ENCODE peak calls at places on chromosomes 3 and 15, in ten cellular contexts. One of them, this sample, is unnamed.

GRCh38 chr15:90078965-90079364 is 23.3 kb downstream of the IDH2 start:
- DNase-seq in heart left ventricle: no peak
- DNase-seq in choroid plexus epithelial cell: peak
- DNase-seq in ELR: no peak
- DNase-seq in HCEC 1CT: no peak
- DNase-seq in cardiac fibroblast: no peak
- DNase-seq in activated CD4-positive, alpha-beta T cell treated with anti-CD3 and anti-CD28 coated beads, Interleukin-2, amount 50 U/mL, for 48 hours: no peak
- DNase-seq in MCF 10A: no peak
- DNase-seq in GM13976: no peak
- DNase-seq in NCI-H774: no peak
- DNase-seq in this sample: no peak

GRCh38 chr15:58460108-58460507 is 28.3 kb downstream of the LIPC start:
- DNase-seq in GM13976: no peak
- DNase-seq in MCF 10A: no peak
- DNase-seq in heart left ventricle: no peak
- DNase-seq in choroid plexus epithelial cell: no peak
- DNase-seq in cardiac fibroblast: no peak
- DNase-seq in activated CD4-positive, alpha-beta T cell treated with anti-CD3 and anti-CD28 coated beads, Interleukin-2, amount 50 U/mL, for 48 hours: no peak
- DNase-seq in ELR: no peak
- DNase-seq in NCI-H774: no peak
- DNase-seq in HCEC 1CT: no peak
- DNase-seq in this sample: no peak

GRCh38 chr3:114764056-114764492 is 383.0 kb downstream of the ZBTB20 start:
- DNase-seq in MCF 10A: no peak
- DNase-seq in GM13976: no peak
- DNase-seq in NCI-H774: no peak
- DNase-seq in HCEC 1CT: peak
- DNase-seq in choroid plexus epithelial cell: peak
- DNase-seq in ELR: peak
- DNase-seq in cardiac fibroblast: peak
- DNase-seq in heart left ventricle: no peak
- DNase-seq in activated CD4-positive, alpha-beta T cell treated with anti-CD3 and anti-CD28 coated beads, Interleukin-2, amount 50 U/mL, for 48 hours: no peak
- DNase-seq in this sample: no peak

GRCh38 chr3:75329713-75330112 is 334.4 kb upstream of the FRG2C start:
- DNase-seq in activated CD4-positive, alpha-beta T cell treated with anti-CD3 and anti-CD28 coated beads, Interleukin-2, amount 50 U/mL, for 48 hours: no peak
- DNase-seq in heart left ventricle: no peak
- DNase-seq in GM13976: no peak
- DNase-seq in MCF 10A: no peak
- DNase-seq in ELR: no peak
- DNase-seq in cardiac fibroblast: no peak
- DNase-seq in choroid plexus epithelial cell: no peak
- DNase-seq in HCEC 1CT: no peak
- DNase-seq in NCI-H774: no peak
- DNase-seq in this sample: no peak

GRCh38 chr15:45646220-45646619 is 11.4 kb downstream of the SQOR start:
- DNase-seq in activated CD4-positive, alpha-beta T cell treated with anti-CD3 and anti-CD28 coated beads, Interleukin-2, amount 50 U/mL, for 48 hours: peak
- DNase-seq in choroid plexus epithelial cell: peak
- DNase-seq in cardiac fibroblast: peak
- DNase-seq in HCEC 1CT: peak
- DNase-seq in GM13976: no peak
- DNase-seq in MCF 10A: no peak
- DNase-seq in NCI-H774: no peak
- DNase-seq in heart left ventricle: no peak
- DNase-seq in ELR: peak
- DNase-seq in this sample: no peak

GRCh38 chr15:95287774-95288173 is 1042.7 kb upstream of the NR2F2 start:
- DNase-seq in HCEC 1CT: peak
- DNase-seq in NCI-H774: no peak
- DNase-seq in cardiac fibroblast: no peak
- DNase-seq in ELR: no peak
- DNase-seq in choroid plexus epithelial cell: peak
- DNase-seq in MCF 10A: no peak
- DNase-seq in activated CD4-positive, alpha-beta T cell treated with anti-CD3 and anti-CD28 coated beads, Interleukin-2, amount 50 U/mL, for 48 hours: no peak
- DNase-seq in GM13976: no peak
- DNase-seq in heart left ventricle: no peak
- DNase-seq in this sample: no peak

GRCh38 chr3:186164696-186165095 is 55.8 kb upstream of the ETV5 start:
- DNase-seq in cardiac fibroblast: no peak
- DNase-seq in MCF 10A: no peak
- DNase-seq in HCEC 1CT: no peak
- DNase-seq in ELR: no peak
- DNase-seq in GM13976: no peak
- DNase-seq in NCI-H774: no peak
- DNase-seq in choroid plexus epithelial cell: no peak
- DNase-seq in heart left ventricle: no peak
- DNase-seq in activated CD4-positive, alpha-beta T cell treated with anti-CD3 and anti-CD28 coated beads, Interleukin-2, amount 50 U/mL, for 48 hours: no peak
- DNase-seq in this sample: no peak

GRCh38 chr15:71780349-71780976 is 29.9 kb upstream of the NR2E3 start:
- DNase-seq in GM13976: peak
- DNase-seq in heart left ventricle: no peak
- DNase-seq in ELR: peak
- DNase-seq in NCI-H774: peak
- DNase-seq in MCF 10A: peak
- DNase-seq in HCEC 1CT: peak
- DNase-seq in choroid plexus epithelial cell: peak
- DNase-seq in activated CD4-positive, alpha-beta T cell treated with anti-CD3 and anti-CD28 coated beads, Interleukin-2, amount 50 U/mL, for 48 hours: peak
- DNase-seq in cardiac fibroblast: peak
- DNase-seq in this sample: peak

GRCh38 chr3:178318957-178319528 is 217.2 kb upstream of the KCNMB2 start:
- DNase-seq in GM13976: no peak
- DNase-seq in HCEC 1CT: no peak
- DNase-seq in cardiac fibroblast: no peak
- DNase-seq in ELR: no peak
- DNase-seq in heart left ventricle: no peak
- DNase-seq in MCF 10A: no peak
- DNase-seq in NCI-H774: no peak
- DNase-seq in choroid plexus epithelial cell: peak
- DNase-seq in activated CD4-positive, alpha-beta T cell treated with anti-CD3 and anti-CD28 coated beads, Interleukin-2, amount 50 U/mL, for 48 hours: no peak
- DNase-seq in this sample: no peak

GRCh38 chr3:100893108-100893507 is 100.1 kb downstream of the ABI3BP start:
- DNase-seq in HCEC 1CT: no peak
- DNase-seq in GM13976: no peak
- DNase-seq in MCF 10A: no peak
- DNase-seq in heart left ventricle: peak
- DNase-seq in choroid plexus epithelial cell: peak
- DNase-seq in NCI-H774: no peak
- DNase-seq in ELR: no peak
- DNase-seq in activated CD4-positive, alpha-beta T cell treated with anti-CD3 and anti-CD28 coated beads, Interleukin-2, amount 50 U/mL, for 48 hours: no peak
- DNase-seq in cardiac fibroblast: no peak
- DNase-seq in this sample: no peak

GRCh38 chr15:45529613-45530012 is 7.1 kb upstream of the SLC30A4 start:
- DNase-seq in cardiac fibroblast: no peak
- DNase-seq in choroid plexus epithelial cell: no peak
- DNase-seq in ELR: no peak
- DNase-seq in NCI-H774: no peak
- DNase-seq in HCEC 1CT: no peak
- DNase-seq in activated CD4-positive, alpha-beta T cell treated with anti-CD3 and anti-CD28 coated beads, Interleukin-2, amount 50 U/mL, for 48 hours: no peak
- DNase-seq in GM13976: no peak
- DNase-seq in MCF 10A: no peak
- DNase-seq in heart left ventricle: peak
- DNase-seq in this sample: no peak